ENCODE peak calls at places on chromosome 6, in ten cellular contexts. R, E, Y, K, C, O, J, S, G and L are unnamed samples.
A peak's percentile ranks its signal among the peaks of the same experiment; 100 is the strongest.

GRCh38 chr6:14888575-14889000 is 357.3 kb upstream of the JARID2 start:
- DNase-seq in Y (peak; percentile 51), O (no peak), C (no peak), S (no peak), K (no peak), E (no peak), R (peak; percentile 34), J (no peak), G (no peak), L (no peak)

GRCh38 chr6:161233986-161234620 is 39.8 kb downstream of the AGPAT4 start:
- DNase-seq in Y (peak; percentile 53), O (peak; percentile 36), K (no peak), S (no peak), J (no peak), R (peak; percentile 61), E (peak; percentile 19), G (peak; percentile 54), C (peak; percentile 40), L (no peak)

GRCh38 chr6:48061630-48062029 is 49.4 kb downstream of the PTCHD4 start:
- DNase-seq in J (no peak), K (no peak), C (no peak), G (no peak), R (no peak), E (no peak), Y (no peak), S (no peak), O (no peak), L (no peak)

GRCh38 chr6:155782320-155782730 is 326.7 kb upstream of the NOX3 start:
- DNase-seq in K (no peak), O (no peak), R (peak; percentile 12), Y (no peak), C (peak; percentile 50), E (no peak), G (no peak), J (no peak), S (no peak), L (no peak)

GRCh38 chr6:44646355-44646754 is 258.8 kb downstream of the CDC5L start:
- DNase-seq in C (no peak), G (no peak), K (no peak), Y (no peak), E (no peak), R (no peak), S (no peak), J (no peak), O (no peak), L (no peak)

GRCh38 chr6:143074101-143074500 is 13.4 kb downstream of the AIG1 start:
- DNase-seq in R (no peak), Y (no peak), E (no peak), C (no peak), K (no peak), G (no peak), J (no peak), S (no peak), O (no peak), L (no peak)

GRCh38 chr6:158150701-158151100 is 17.4 kb downstream of the SERAC1 start:
- DNase-seq in Y (no peak), S (no peak), K (no peak), C (no peak), G (no peak), O (no peak), J (no peak), E (no peak), R (no peak), L (no peak)

GRCh38 chr6:30321692-30322388 is 4.9 kb upstream of the TRIM39 start:
- DNase-seq in R (no peak), S (no peak), G (no peak), Y (no peak), K (no peak), O (no peak), J (no peak), E (no peak), C (no peak), L (no peak)

GRCh38 chr6:136410201-136411027 is 120.8 kb upstream of the BCLAF1 start:
- DNase-seq in J (no peak), K (no peak), R (no peak), G (no peak), E (no peak), C (no peak), Y (no peak), S (no peak), O (no peak), L (no peak)

GRCh38 chr6:4970739-4971395 is 33.0 kb downstream of the RPP40 start:
- DNase-seq in C (no peak), G (peak; percentile 26), E (no peak), S (no peak), J (no peak), O (no peak), R (no peak), K (no peak), Y (no peak), L (no peak)

GRCh38 chr6:1390805-1391511 is 1.6 kb downstream of the FOXF2 start:
- DNase-seq in C (no peak), S (peak; percentile 82), R (no peak), K (no peak), E (peak; percentile 17), G (no peak), O (no peak), Y (no peak), J (peak; percentile 69), L (no peak)

GRCh38 chr6:1392813-1393640 is 3.7 kb downstream of the FOXF2 start:
- DNase-seq in C (no peak), K (no peak), O (no peak), E (no peak), Y (no peak), G (no peak), S (peak; percentile 79), J (peak; percentile 72), R (no peak), L (no peak)

GRCh38 chr6:1390071-1390804 is 862 bp downstream of the FOXF2 start:
- DNase-seq in O (no peak), Y (no peak), E (no peak), C (no peak), J (peak; percentile 74), S (peak; percentile 83), G (no peak), K (no peak), R (no peak), L (no peak)

GRCh38 chr6:1393641-1394283 is 4.4 kb downstream of the FOXF2 start:
- DNase-seq in K (no peak), E (no peak), O (no peak), Y (no peak), C (no peak), J (no peak), R (no peak), S (peak; percentile 67), G (no peak), L (no peak)

DNA sequence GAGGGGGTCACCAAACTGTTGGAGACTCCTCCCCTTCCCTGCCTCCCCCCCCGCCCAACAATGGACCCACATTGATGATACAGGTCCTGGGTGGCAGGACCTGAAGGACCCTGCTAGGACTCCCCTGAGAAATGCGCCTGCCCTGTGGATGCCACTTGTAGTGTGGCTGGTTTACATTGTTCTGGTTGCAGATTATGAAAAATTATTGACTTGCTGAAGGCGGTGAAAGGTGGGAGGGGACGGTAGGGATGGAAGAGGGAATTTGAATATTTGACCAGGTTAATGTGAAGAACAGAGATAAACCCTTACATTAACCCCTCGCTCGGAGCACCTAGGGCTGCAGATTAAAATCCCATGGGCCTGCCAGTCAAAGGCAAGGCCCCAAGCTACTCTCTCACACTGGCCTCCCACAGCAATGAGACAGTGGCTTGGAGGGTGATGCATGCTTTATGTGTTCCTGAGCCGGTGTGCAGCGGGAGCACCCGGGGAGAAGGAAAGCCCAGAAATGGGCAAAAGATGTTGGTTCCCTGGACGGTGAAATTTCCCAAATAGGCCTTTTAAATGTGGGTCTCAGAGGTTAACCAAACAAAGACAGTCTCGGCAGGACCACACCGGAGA is 2.4 kb downstream of the FOXF2 start:
- DNase-seq in R (no peak), C (no peak), J (peak; percentile 37), K (no peak), S (peak; percentile 42), G (no peak), O (no peak), E (no peak), Y (no peak), L (no peak)
- H3K27ac ChIP-seq in R (no peak overlapping the region), C (no peak overlapping the region), J (no peak overlapping the region), K (peak overlapping the region; percentile 95), S (no peak overlapping the region), G (peak overlapping the region; percentile 57), O (no peak overlapping the region), E (no peak overlapping the region), Y (no peak overlapping the region), L (no peak overlapping the region)

GRCh38 chr6:31353508-31353907 is 3.5 kb downstream of the HLA-B start:
- DNase-seq in K (no peak), E (no peak), S (no peak), C (no peak), Y (no peak), O (no peak), G (no peak), J (no peak), R (no peak), L (no peak)
- H3K4me3 ChIP-seq in K (no peak overlapping the region), E (no peak overlapping the region), S (no peak overlapping the region), C (no peak overlapping the region), Y (peak overlapping the region; percentile 73), O (no peak overlapping the region), G (no peak overlapping the region), J (peak overlapping the region; percentile 62), R (no peak overlapping the region), L (no peak overlapping the region)

DNA sequence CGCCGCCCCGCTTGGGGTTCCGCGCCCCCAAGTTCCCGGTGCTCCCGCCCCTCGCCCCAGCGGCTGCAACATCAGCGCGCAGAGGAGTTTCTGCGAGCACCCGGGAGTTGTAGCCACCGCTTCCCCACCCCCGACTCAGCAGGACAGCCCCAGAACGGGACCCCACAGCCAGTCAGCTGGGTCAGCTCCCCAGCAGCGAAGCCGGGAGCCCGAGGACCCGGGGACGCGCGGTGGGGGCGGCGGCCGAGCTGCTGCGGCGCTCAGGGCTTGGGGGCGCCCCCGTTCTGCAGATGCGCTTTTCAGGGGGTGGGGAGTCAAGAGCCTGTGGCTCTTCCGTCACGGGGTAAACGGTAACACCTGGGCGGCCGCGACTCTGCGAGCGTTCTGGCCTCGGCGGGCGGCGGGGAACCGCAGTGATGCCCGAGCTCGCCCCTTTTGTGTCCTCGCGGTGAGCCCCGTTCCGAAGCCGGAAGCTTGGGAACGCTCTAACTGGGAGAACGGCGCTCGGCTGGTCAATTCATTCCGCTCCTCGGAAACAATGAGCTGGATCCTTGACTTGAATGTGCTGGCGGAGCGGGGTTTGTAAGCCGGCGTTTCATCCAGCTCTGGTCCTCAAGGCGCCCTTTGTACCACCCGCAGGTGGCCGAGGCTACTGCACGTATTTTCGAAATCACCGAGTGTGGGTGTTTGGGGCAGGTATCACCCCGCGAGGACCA is 775 bp downstream of the PLEKHG1 start:
- DNase-seq in E (peak; percentile 81), G (peak; percentile 73), C (peak; percentile 26), R (peak; percentile 73), O (peak; percentile 28), K (peak; percentile 33), Y (peak; percentile 47), J (peak; percentile 95), S (peak; percentile 92), L (peak; percentile 82)
- H3K4me1 ChIP-seq in E (peaks cover 3% of the 10 kb centered on the region), G (peaks cover 6% of the 10 kb centered on the region), C (no peaks in the 10 kb centered on the region), R (no peaks in the 10 kb centered on the region), O (peaks cover 4% of the 10 kb centered on the region), K (peaks cover 3% of the 10 kb centered on the region), Y (peaks cover 27% of the 10 kb centered on the region), J (peaks cover 71% of the 10 kb centered on the region), S (no peaks in the 10 kb centered on the region), L (no peaks in the 10 kb centered on the region)

GRCh38 chr6:113596907-113597583 is 260.1 kb upstream of the MARCKS start:
- DNase-seq in J (no peak), E (no peak), S (no peak), G (no peak), Y (no peak), O (no peak), C (no peak), K (no peak), R (peak; percentile 13), L (no peak)
- H3K27ac ChIP-seq in J (no peak overlapping the region), E (no peak overlapping the region), S (no peak overlapping the region), G (no peak overlapping the region), Y (peak overlapping the region; percentile 76), O (peak overlapping the region; percentile 68), C (no peak overlapping the region), K (peak overlapping the region; percentile 53), R (peak overlapping the region; percentile 66), L (peak overlapping the region; percentile 38)